ENCODE peak calls at places on chromosomes 11 and 22, in seven cellular contexts. One of them, this sample, is unnamed. For H3K27me3, the result is how much of the 10 kb centered on the place peaks cover.

GRCh38 chr11:94802501-94802900 is 34.3 kb downstream of the AMOTL1 start:
- DNase-seq in brain microvascular endothelial cell: no peak
- DNase-seq in fibroblast of lung: no peak
- DNase-seq in tibial artery: no peak
- DNase-seq in GM23338: no peak
- DNase-seq in heart right ventricle: no peak
- DNase-seq in neural progenitor cell: no peak
- DNase-seq in this sample: no peak

GRCh38 chr22:37636186-37636948 is 3.1 kb upstream of the SH3BP1 start:
- DNase-seq in brain microvascular endothelial cell: peak
- DNase-seq in neural progenitor cell: no peak
- DNase-seq in tibial artery: no peak
- DNase-seq in fibroblast of lung: peak
- DNase-seq in heart right ventricle: no peak
- DNase-seq in GM23338: peak
- DNase-seq in this sample: no peak

GRCh38 chr22:38202437-38203089 is 769 bp downstream of the MAFF start:
- DNase-seq in heart right ventricle: peak
- DNase-seq in GM23338: peak
- DNase-seq in fibroblast of lung: peak
- DNase-seq in neural progenitor cell: peak
- DNase-seq in tibial artery: peak
- DNase-seq in brain microvascular endothelial cell: peak
- DNase-seq in this sample: peak

GRCh38 chr11:19370100-19370861 is 129.5 kb upstream of the E2F8 start:
- DNase-seq in tibial artery: peak
- DNase-seq in fibroblast of lung: peak
- DNase-seq in neural progenitor cell: no peak
- DNase-seq in brain microvascular endothelial cell: peak
- DNase-seq in heart right ventricle: no peak
- DNase-seq in GM23338: no peak
- DNase-seq in this sample: no peak

GRCh38 chr11:119361056-119361787 is 14.7 kb upstream of the MFRP start:
- DNase-seq in heart right ventricle: peak
- DNase-seq in GM23338: peak
- DNase-seq in fibroblast of lung: peak
- DNase-seq in neural progenitor cell: peak
- DNase-seq in brain microvascular endothelial cell: peak
- DNase-seq in tibial artery: peak
- DNase-seq in this sample: no peak

GRCh38 chr11:45982656-45983470 is 60.4 kb downstream of the LARGE2 start:
- DNase-seq in fibroblast of lung: peak
- DNase-seq in brain microvascular endothelial cell: peak
- DNase-seq in tibial artery: no peak
- DNase-seq in neural progenitor cell: peak
- DNase-seq in GM23338: peak
- DNase-seq in heart right ventricle: no peak
- DNase-seq in this sample: peak

GRCh38 chr11:115334932-115335788 is 169.1 kb downstream of the CADM1 start:
- DNase-seq in neural progenitor cell: peak
- DNase-seq in fibroblast of lung: peak
- DNase-seq in brain microvascular endothelial cell: no peak
- DNase-seq in GM23338: peak
- DNase-seq in heart right ventricle: no peak
- DNase-seq in tibial artery: no peak
- DNase-seq in this sample: no peak

GRCh38 chr11:41917900-41918299 is 458.4 kb upstream of the LRRC4C start:
- DNase-seq in brain microvascular endothelial cell: no peak
- DNase-seq in neural progenitor cell: no peak
- DNase-seq in GM23338: no peak
- DNase-seq in tibial artery: no peak
- DNase-seq in heart right ventricle: no peak
- DNase-seq in fibroblast of lung: no peak
- DNase-seq in this sample: no peak

GRCh38 chr22:48261706-48262105 is 1499.3 kb downstream of the TBC1D22A start:
- DNase-seq in brain microvascular endothelial cell: no peak
- DNase-seq in GM23338: no peak
- DNase-seq in fibroblast of lung: no peak
- DNase-seq in tibial artery: no peak
- DNase-seq in neural progenitor cell: no peak
- DNase-seq in heart right ventricle: no peak
- DNase-seq in this sample: no peak

GRCh38 chr11:60161107-60161506 is 21.8 kb downstream of the MS4A6A start:
- DNase-seq in GM23338: no peak
- DNase-seq in heart right ventricle: no peak
- DNase-seq in brain microvascular endothelial cell: no peak
- DNase-seq in tibial artery: no peak
- DNase-seq in neural progenitor cell: no peak
- DNase-seq in fibroblast of lung: no peak
- DNase-seq in this sample: no peak

GRCh38 chr11:111330234-111330893 is 32.0 kb downstream of the POU2AF3 start:
- DNase-seq in heart right ventricle: no peak
- DNase-seq in tibial artery: no peak
- DNase-seq in brain microvascular endothelial cell: no peak
- DNase-seq in fibroblast of lung: no peak
- DNase-seq in GM23338: no peak
- DNase-seq in neural progenitor cell: no peak
- DNase-seq in this sample: no peak

GRCh38 chr11:31757245-31757835 is 53.8 kb downstream of the PAX6 start:
- DNase-seq in neural progenitor cell: no peak
- DNase-seq in brain microvascular endothelial cell: no peak
- DNase-seq in tibial artery: no peak
- DNase-seq in GM23338: no peak
- DNase-seq in heart right ventricle: no peak
- DNase-seq in fibroblast of lung: no peak
- DNase-seq in this sample: no peak

GRCh38 chr11:63574856-63575602 is 11.8 kb upstream of the PLAAT2 start:
- DNase-seq in fibroblast of lung: peak
- DNase-seq in heart right ventricle: no peak
- DNase-seq in GM23338: no peak
- DNase-seq in brain microvascular endothelial cell: no peak
- DNase-seq in tibial artery: peak
- DNase-seq in neural progenitor cell: no peak
- DNase-seq in this sample: no peak

GRCh38 chr11:93704237-93704636 is 37.1 kb downstream of the TAF1D start:
- DNase-seq in neural progenitor cell: no peak
- DNase-seq in fibroblast of lung: no peak
- DNase-seq in tibial artery: no peak
- DNase-seq in GM23338: peak
- DNase-seq in heart right ventricle: no peak
- DNase-seq in brain microvascular endothelial cell: no peak
- DNase-seq in this sample: no peak

GRCh38 chr11:123357990-123358827 is 71.9 kb upstream of the GRAMD1B start:
- DNase-seq in tibial artery: no peak
- DNase-seq in heart right ventricle: peak
- DNase-seq in GM23338: peak
- DNase-seq in fibroblast of lung: peak
- DNase-seq in neural progenitor cell: peak
- DNase-seq in brain microvascular endothelial cell: no peak
- DNase-seq in this sample: peak

GRCh38 chr22:38845368-38845740 is 1.5 kb upstream of the NPTXR start:
- DNase-seq in brain microvascular endothelial cell: no peak
- DNase-seq in heart right ventricle: no peak
- DNase-seq in tibial artery: no peak
- DNase-seq in GM23338: no peak
- DNase-seq in fibroblast of lung: no peak
- DNase-seq in neural progenitor cell: no peak
- DNase-seq in this sample: no peak

GRCh38 chr22:37051629-37052385 is at the start of gene KCTD17:
- DNase-seq in fibroblast of lung: peak
- DNase-seq in GM23338: peak
- DNase-seq in heart right ventricle: peak
- DNase-seq in tibial artery: peak
- DNase-seq in brain microvascular endothelial cell: peak
- DNase-seq in neural progenitor cell: peak
- DNase-seq in this sample: peak

GRCh38 chr11:16945671-16946469 is 68.3 kb downstream of the PLEKHA7 start:
- DNase-seq in GM23338: peak
- DNase-seq in fibroblast of lung: peak
- DNase-seq in brain microvascular endothelial cell: peak
- DNase-seq in tibial artery: no peak
- DNase-seq in neural progenitor cell: peak
- DNase-seq in heart right ventricle: peak
- DNase-seq in this sample: peak

DNA sequence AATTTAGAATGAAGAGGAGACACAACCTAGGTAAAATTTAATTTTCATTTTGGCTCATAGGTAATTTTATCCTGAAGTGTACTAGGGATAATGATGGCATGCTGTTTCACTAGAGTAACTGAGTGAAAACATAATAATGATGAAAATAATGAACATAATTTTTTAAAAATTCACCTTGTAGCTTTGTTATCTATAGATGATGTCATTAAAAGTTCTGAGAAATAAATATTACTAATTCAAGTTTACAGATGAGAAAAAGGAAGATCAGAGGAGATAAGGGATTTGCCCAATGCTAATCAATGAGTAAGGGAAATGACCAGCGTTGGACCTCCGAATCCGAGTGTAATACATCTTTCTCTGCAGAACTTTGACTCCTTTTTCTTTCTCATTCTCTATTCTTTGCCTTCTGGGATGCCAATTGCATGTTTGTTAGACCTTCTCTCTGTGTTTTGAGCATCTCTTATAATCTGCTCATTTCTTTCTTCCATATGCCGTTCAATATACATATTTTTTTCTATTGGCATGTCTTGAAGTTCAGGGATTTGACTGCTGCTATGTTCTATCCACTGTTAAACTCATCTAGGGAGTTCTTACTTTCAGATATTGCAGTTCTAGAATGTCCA is 186.5 kb downstream of the SNX19 start:
- DNase-seq in neural progenitor cell: no peak
- DNase-seq in fibroblast of lung: peak
- DNase-seq in heart right ventricle: no peak
- DNase-seq in brain microvascular endothelial cell: no peak
- DNase-seq in GM23338: peak
- DNase-seq in tibial artery: no peak
- DNase-seq in this sample: no peak
- H3K4me3 ChIP-seq in neural progenitor cell: no peak
- H3K4me3 ChIP-seq in fibroblast of lung: no peak
- H3K4me3 ChIP-seq in heart right ventricle: no peak
- H3K4me3 ChIP-seq in brain microvascular endothelial cell: no peak
- H3K4me3 ChIP-seq in GM23338: no peak
- H3K4me3 ChIP-seq in tibial artery: no peak
- H3K4me3 ChIP-seq in this sample: no peak

GRCh38 chr11:113992459-113993105 is 17.7 kb downstream of the HTR3A start:
- DNase-seq in tibial artery: no peak
- DNase-seq in brain microvascular endothelial cell: no peak
- DNase-seq in fibroblast of lung: no peak
- DNase-seq in heart right ventricle: no peak
- DNase-seq in neural progenitor cell: peak
- DNase-seq in GM23338: peak
- DNase-seq in this sample: peak

GRCh38 chr11:113997473-113997872 is 22.6 kb downstream of the HTR3A start:
- DNase-seq in heart right ventricle: no peak
- DNase-seq in GM23338: no peak
- DNase-seq in neural progenitor cell: no peak
- DNase-seq in tibial artery: no peak
- DNase-seq in fibroblast of lung: peak
- DNase-seq in brain microvascular endothelial cell: no peak
- DNase-seq in this sample: no peak

GRCh38 chr11:114001416-114001815 is 26.5 kb downstream of the HTR3A start:
- DNase-seq in heart right ventricle: no peak
- DNase-seq in brain microvascular endothelial cell: no peak
- DNase-seq in neural progenitor cell: no peak
- DNase-seq in GM23338: no peak
- DNase-seq in tibial artery: no peak
- DNase-seq in fibroblast of lung: peak
- DNase-seq in this sample: no peak

GRCh38 chr11:113994077-113994954 is 19.4 kb downstream of the HTR3A start:
- DNase-seq in tibial artery: no peak
- DNase-seq in brain microvascular endothelial cell: no peak
- DNase-seq in GM23338: peak
- DNase-seq in fibroblast of lung: peak
- DNase-seq in heart right ventricle: no peak
- DNase-seq in neural progenitor cell: peak
- DNase-seq in this sample: peak

DNA sequence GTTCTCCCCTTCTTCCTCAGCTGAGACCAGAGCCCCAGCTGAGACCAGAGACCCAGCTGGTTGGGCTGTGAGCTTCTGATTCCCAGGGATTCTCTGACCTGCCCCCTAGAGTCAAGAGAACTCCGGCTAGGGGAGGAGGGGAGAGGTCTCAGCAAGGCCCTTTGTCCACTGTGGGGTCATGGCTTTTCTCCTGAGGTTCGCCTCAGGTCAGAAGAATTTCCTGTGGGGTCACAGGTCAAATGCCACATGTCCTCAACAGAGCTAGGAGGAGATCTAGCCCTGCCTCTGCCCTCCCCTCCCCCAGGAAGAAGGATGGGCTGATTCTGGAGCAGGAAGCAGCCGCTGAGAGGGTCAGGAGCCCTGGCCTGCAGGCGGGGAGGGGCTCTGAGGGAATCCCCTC is 23.7 kb downstream of the HTR3A start:
- DNase-seq in fibroblast of lung: no peak
- DNase-seq in tibial artery: no peak
- DNase-seq in heart right ventricle: no peak
- DNase-seq in neural progenitor cell: peak
- DNase-seq in brain microvascular endothelial cell: no peak
- DNase-seq in GM23338: no peak
- DNase-seq in this sample: no peak
- H3K27me3 ChIP-seq in fibroblast of lung: under half
- H3K27me3 ChIP-seq in tibial artery: under half
- H3K27me3 ChIP-seq in heart right ventricle: under half
- H3K27me3 ChIP-seq in neural progenitor cell: under half
- H3K27me3 ChIP-seq in brain microvascular endothelial cell: under half
- H3K27me3 ChIP-seq in GM23338: under half
- H3K27me3 ChIP-seq in this sample: under half

GRCh38 chr11:5123802-5124521 is 14.2 kb downstream of the OR52A5 start:
- DNase-seq in neural progenitor cell: peak
- DNase-seq in heart right ventricle: peak
- DNase-seq in brain microvascular endothelial cell: peak
- DNase-seq in tibial artery: peak
- DNase-seq in fibroblast of lung: peak
- DNase-seq in GM23338: peak
- DNase-seq in this sample: peak
- TF ChIP-seq CTCF in neural progenitor cell: peak
- TF ChIP-seq CTCF in heart right ventricle: peak
- TF ChIP-seq CTCF in brain microvascular endothelial cell: peak
- TF ChIP-seq CTCF in tibial artery: peak
- TF ChIP-seq CTCF in fibroblast of lung: peak
- TF ChIP-seq CTCF in GM23338: peak
- TF ChIP-seq CTCF in this sample: peak

GRCh38 chr11:61586792-61587430 is 6.0 kb upstream of the SYT7 start:
- DNase-seq in brain microvascular endothelial cell: no peak
- DNase-seq in neural progenitor cell: peak
- DNase-seq in tibial artery: no peak
- DNase-seq in GM23338: peak
- DNase-seq in heart right ventricle: no peak
- DNase-seq in fibroblast of lung: no peak
- DNase-seq in this sample: no peak

GRCh38 chr11:61589961-61590360 is 9.1 kb upstream of the SYT7 start:
- DNase-seq in fibroblast of lung: no peak
- DNase-seq in tibial artery: no peak
- DNase-seq in GM23338: no peak
- DNase-seq in heart right ventricle: no peak
- DNase-seq in brain microvascular endothelial cell: no peak
- DNase-seq in neural progenitor cell: no peak
- DNase-seq in this sample: no peak

GRCh38 chr11:61585115-61585514 is 4.2 kb upstream of the SYT7 start:
- DNase-seq in GM23338: no peak
- DNase-seq in fibroblast of lung: no peak
- DNase-seq in neural progenitor cell: no peak
- DNase-seq in brain microvascular endothelial cell: no peak
- DNase-seq in heart right ventricle: no peak
- DNase-seq in tibial artery: no peak
- DNase-seq in this sample: no peak

GRCh38 chr11:61587951-61588695 is 7.2 kb upstream of the SYT7 start:
- DNase-seq in fibroblast of lung: no peak
- DNase-seq in brain microvascular endothelial cell: no peak
- DNase-seq in tibial artery: no peak
- DNase-seq in neural progenitor cell: peak
- DNase-seq in heart right ventricle: peak
- DNase-seq in GM23338: peak
- DNase-seq in this sample: peak

GRCh38 chr11:61587541-61587941 is 6.7 kb upstream of the SYT7 start:
- DNase-seq in fibroblast of lung: no peak
- DNase-seq in tibial artery: no peak
- DNase-seq in brain microvascular endothelial cell: no peak
- DNase-seq in GM23338: peak
- DNase-seq in heart right ventricle: peak
- DNase-seq in neural progenitor cell: peak
- DNase-seq in this sample: no peak
- H3K4me3 ChIP-seq in fibroblast of lung: peak
- H3K4me3 ChIP-seq in tibial artery: peak
- H3K4me3 ChIP-seq in brain microvascular endothelial cell: peak
- H3K4me3 ChIP-seq in GM23338: peak
- H3K4me3 ChIP-seq in heart right ventricle: peak
- H3K4me3 ChIP-seq in neural progenitor cell: peak
- H3K4me3 ChIP-seq in this sample: peak

This sample was measured in BE2C.